ENCODE peak calls at places on chromosomes 3 and 15, in ten cellular contexts. U is tibial artery; G is right lobe of liver; W is sigmoid colon; M is naive thymus-derived CD4-positive, alpha-beta T cell; H is Panc1; J is GM23338; S is uterus; C is SJSA1; I is right atrium auricular region. Y is an unnamed sample.

GRCh38 chr3:165259518-165260193 is 63.5 kb upstream of the SLITRK3 start:
- DNase-seq in U (no peak), I (no peak), M (no peak), C (no peak), H (no peak), W (no peak), J (no peak), G (no peak), S (no peak), Y (peak; percentile 12)

GRCh38 chr15:50415752-50416404 is 8.3 kb upstream of the USP8 start:
- DNase-seq in U (no peak), G (no peak), H (no peak), W (no peak), S (no peak), J (peak; percentile 32), I (no peak), C (no peak), M (no peak), Y (no peak)

GRCh38 chr3:144859057-144859626 is 887.5 kb downstream of the DIPK2A start:
- DNase-seq in H (no peak), U (no peak), J (peak; percentile 15), I (no peak), W (no peak), M (no peak), S (no peak), G (no peak), C (no peak), Y (no peak)

GRCh38 chr15:81362790-81363189 is 11.2 kb downstream of the TMC3 start:
- DNase-seq in J (no peak), M (no peak), S (no peak), G (no peak), I (no peak), W (no peak), U (no peak), C (no peak), H (no peak), Y (no peak)

GRCh38 chr15:60740787-60741354 is 261.9 kb upstream of the ICE2 start:
- DNase-seq in G (peak; percentile 23), J (no peak), W (no peak), S (no peak), U (no peak), H (no peak), C (no peak), M (no peak), I (no peak), Y (no peak)

GRCh38 chr15:31150732-31151212 is 49.2 kb upstream of the TRPM1 start:
- DNase-seq in G (no peak), U (no peak), C (no peak), H (no peak), S (no peak), W (no peak), M (no peak), I (no peak), J (peak; percentile 60), Y (no peak)

GRCh38 chr15:100762289-100762688 is 117.3 kb upstream of the ALDH1A3 start:
- DNase-seq in I (peak; percentile 44), H (no peak), S (no peak), C (no peak), M (no peak), W (no peak), G (no peak), J (no peak), U (no peak), Y (no peak)

GRCh38 chr3:14223595-14223994 is 45.0 kb downstream of the LSM3 start:
- DNase-seq in H (no peak), C (no peak), U (no peak), I (no peak), W (no peak), J (no peak), M (no peak), S (no peak), G (no peak), Y (no peak)

GRCh38 chr3:183268361-183268760 is 15.3 kb downstream of the B3GNT5 start:
- DNase-seq in I (no peak), C (no peak), H (no peak), G (no peak), S (no peak), U (no peak), J (peak; percentile 46), W (no peak), M (no peak), Y (no peak)

GRCh38 chr3:36372534-36372935 is 7.8 kb upstream of the STAC start:
- DNase-seq in G (no peak), U (no peak), M (no peak), J (no peak), C (peak; percentile 61), W (no peak), H (no peak), S (no peak), I (no peak), Y (no peak)

GRCh38 chr3:12139111-12139511 is 19.6 kb downstream of the TIMP4 start:
- DNase-seq in C (peak; percentile 20), I (no peak), W (no peak), M (no peak), G (no peak), J (peak; percentile 64), U (no peak), S (peak; percentile 37), H (peak; percentile 56), Y (no peak)

GRCh38 chr3:9247361-9248231 is 1.9 kb downstream of the SRGAP3 start:
- DNase-seq in J (peak; percentile 27), C (no peak), G (no peak), S (no peak), U (no peak), I (no peak), M (no peak), H (no peak), W (no peak), Y (no peak)

GRCh38 chr3:17808994-17809393 is 66.6 kb upstream of the TBC1D5 start:
- DNase-seq in W (no peak), C (peak; percentile 6), M (no peak), H (no peak), I (no peak), U (no peak), G (no peak), J (no peak), S (no peak), Y (peak; percentile 22)

GRCh38 chr15:78034495-78035191 is 42.9 kb downstream of the TBC1D2B start:
- DNase-seq in S (no peak), H (no peak), I (no peak), G (peak; percentile 52), J (no peak), W (no peak), M (peak; percentile 78), C (no peak), U (no peak), Y (peak; percentile 46)
- H3K27ac ChIP-seq in S (peak overlapping the region; percentile 62), H (peak overlapping the region; percentile 37), I (peak overlapping the region; percentile 13), G (peak overlapping the region; percentile 54), J (no peak overlapping the region), W (peak overlapping the region; percentile 62), M (peak overlapping the region; percentile 42), C (no peak overlapping the region), U (peak overlapping the region; percentile 42), Y (peak overlapping the region; percentile 74)

GRCh38 chr3:112302881-112303761 is 9.1 kb upstream of the SLC9C1 start:
- DNase-seq in I (no peak), U (no peak), J (peak; percentile 97), W (no peak), G (no peak), H (no peak), C (no peak), S (no peak), M (peak; percentile 17), Y (no peak)

GRCh38 chr3:112304611-112305010 is 10.6 kb upstream of the SLC9C1 start:
- DNase-seq in I (no peak), G (no peak), C (no peak), H (no peak), U (no peak), S (no peak), M (no peak), W (no peak), J (peak; percentile 55), Y (no peak)

GRCh38 chr3:112302061-112302830 is 8.2 kb upstream of the SLC9C1 start:
- DNase-seq in H (no peak), M (no peak), I (no peak), J (peak; percentile 41), S (no peak), C (no peak), G (no peak), U (no peak), W (no peak), Y (no peak)

GRCh38 chr3:112306825-112307224 is 12.8 kb upstream of the SLC9C1 start:
- DNase-seq in G (no peak), C (no peak), U (no peak), M (no peak), H (no peak), I (no peak), J (no peak), S (no peak), W (no peak), Y (no peak)

DNA sequence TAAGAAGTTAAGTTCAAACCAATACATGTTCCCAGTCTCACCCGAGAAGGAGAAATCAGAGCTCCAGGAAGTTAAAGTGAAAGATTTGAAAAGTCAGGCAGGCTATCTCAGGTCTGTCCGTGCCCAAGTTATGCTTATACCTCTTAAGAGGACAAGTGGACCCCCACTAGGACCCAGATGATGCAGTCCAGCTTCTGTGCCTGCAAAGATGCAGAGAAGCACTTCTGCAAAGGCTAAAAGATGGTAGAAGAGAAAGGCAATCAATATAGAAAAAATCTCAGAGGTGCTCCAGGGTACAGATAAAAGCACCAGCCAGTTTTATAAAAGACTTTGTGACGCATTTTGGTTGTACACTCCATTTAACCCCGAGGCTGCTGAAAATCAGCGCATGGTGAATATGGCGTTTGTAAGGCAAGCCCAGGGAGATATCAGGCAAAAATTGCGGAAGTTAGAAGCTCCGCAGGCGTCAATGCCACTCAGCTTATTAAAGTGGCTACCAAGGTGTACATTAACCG is 9.9 kb upstream of the SLC9C1 start:
- DNase-seq in U (no peak), M (peak; percentile 44), G (no peak), J (peak; percentile 53), I (no peak), C (no peak), H (no peak), W (no peak), S (peak; percentile 19), Y (no peak)
- H3K27ac ChIP-seq in U (peak overlapping the region; percentile 13), M (peak overlapping the region; percentile 61), G (no peak overlapping the region), J (peak overlapping the region; percentile 96), I (peak overlapping the region; percentile 15), C (no peak overlapping the region), H (no peak overlapping the region), W (no peak overlapping the region), S (peak overlapping the region; percentile 7), Y (no peak overlapping the region)

GRCh38 chr3:124599779-124600693 is 130.2 kb upstream of the UMPS start:
- DNase-seq in C (peak; percentile 21), J (no peak), U (no peak), M (no peak), S (no peak), W (no peak), G (no peak), I (no peak), H (no peak), Y (peak; percentile 36)
- H3K27ac ChIP-seq in C (no peak overlapping the region), J (no peak overlapping the region), U (no peak overlapping the region), M (no peak overlapping the region), S (no peak overlapping the region), W (no peak overlapping the region), G (no peak overlapping the region), I (peak overlapping the region; percentile 49), H (no peak overlapping the region), Y (peak overlapping the region; percentile 24)

DNA sequence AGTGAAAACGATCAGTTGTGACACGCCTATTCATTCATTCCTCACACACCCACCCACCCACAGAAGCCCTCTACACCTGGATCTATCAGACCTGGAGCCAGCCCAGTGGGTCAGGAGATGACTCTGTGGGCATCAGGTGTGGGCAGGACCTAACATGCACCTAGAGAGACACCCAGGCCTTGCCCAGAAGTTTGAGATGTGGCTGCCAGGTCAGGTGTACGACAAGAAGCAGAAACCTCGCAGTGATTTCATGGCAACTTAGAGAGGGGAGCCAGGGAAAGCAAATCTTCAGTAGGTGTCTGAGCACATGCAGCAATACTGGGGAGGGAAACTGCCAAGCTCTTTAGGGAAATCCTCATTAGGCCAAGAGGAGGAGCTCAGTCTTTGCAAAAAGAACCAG is 264.7 kb upstream of the ROPN1 start:
- DNase-seq in G (no peak), S (no peak), U (no peak), H (no peak), I (no peak), M (no peak), W (no peak), J (no peak), C (no peak), Y (no peak)
- H3K27ac ChIP-seq in G (no peak overlapping the region), S (peak overlapping the region; percentile 10), U (peak overlapping the region; percentile 62), H (no peak overlapping the region), I (no peak overlapping the region), M (no peak overlapping the region), W (peak overlapping the region; percentile 4), J (no peak overlapping the region), C (no peak overlapping the region), Y (no peak overlapping the region)

Y was measured in body of pancreas.